ENCODE peak calls at places on chromosomes 6 and 20, in five cellular contexts. L is endothelial cell of umbilical vein, Z is K562, J is A549, I is NB4. O is an unnamed sample.

GRCh38 chr20:46430921-46431712 is 24.7 kb upstream of the ELMO2 start:
- DNase-seq in L (no peak), Z (no peak), J (no peak), I (no peak), O (no peak)

GRCh38 chr6:100370265-100370664 is 94.5 kb downstream of the SIM1 start:
- DNase-seq in L (no peak), Z (peak), J (no peak), I (peak), O (no peak)

GRCh38 chr6:108798672-108799355 is 49.4 kb upstream of the ARMC2 start:
- DNase-seq in L (peak), Z (peak), J (no peak), I (peak), O (no peak)

GRCh38 chr20:34390769-34391447 is 27.8 kb downstream of the ITCH start:
- DNase-seq in L (peak), Z (peak), J (peak), I (peak), O (no peak)

GRCh38 chr6:35601331-35602132 is 87.2 kb downstream of the FKBP5 start:
- DNase-seq in L (peak), Z (no peak), J (peak), I (peak), O (no peak)

GRCh38 chr20:2599265-2600060 is 53.0 kb upstream of the NOP56 start:
- DNase-seq in L (no peak), Z (no peak), J (no peak), I (no peak), O (no peak)

GRCh38 chr20:43895235-43895634 is 19.4 kb upstream of the TOX2 start:
- DNase-seq in L (no peak), Z (no peak), J (no peak), I (no peak), O (no peak)

GRCh38 chr6:34425132-34425497 is 754 bp downstream of the RPS10 start:
- DNase-seq in L (no peak), Z (no peak), J (no peak), I (no peak), O (no peak)

GRCh38 chr20:17345321-17345720 is 118.5 kb downstream of the PCSK2 start:
- DNase-seq in L (no peak), Z (no peak), J (no peak), I (no peak), O (no peak)

DNA sequence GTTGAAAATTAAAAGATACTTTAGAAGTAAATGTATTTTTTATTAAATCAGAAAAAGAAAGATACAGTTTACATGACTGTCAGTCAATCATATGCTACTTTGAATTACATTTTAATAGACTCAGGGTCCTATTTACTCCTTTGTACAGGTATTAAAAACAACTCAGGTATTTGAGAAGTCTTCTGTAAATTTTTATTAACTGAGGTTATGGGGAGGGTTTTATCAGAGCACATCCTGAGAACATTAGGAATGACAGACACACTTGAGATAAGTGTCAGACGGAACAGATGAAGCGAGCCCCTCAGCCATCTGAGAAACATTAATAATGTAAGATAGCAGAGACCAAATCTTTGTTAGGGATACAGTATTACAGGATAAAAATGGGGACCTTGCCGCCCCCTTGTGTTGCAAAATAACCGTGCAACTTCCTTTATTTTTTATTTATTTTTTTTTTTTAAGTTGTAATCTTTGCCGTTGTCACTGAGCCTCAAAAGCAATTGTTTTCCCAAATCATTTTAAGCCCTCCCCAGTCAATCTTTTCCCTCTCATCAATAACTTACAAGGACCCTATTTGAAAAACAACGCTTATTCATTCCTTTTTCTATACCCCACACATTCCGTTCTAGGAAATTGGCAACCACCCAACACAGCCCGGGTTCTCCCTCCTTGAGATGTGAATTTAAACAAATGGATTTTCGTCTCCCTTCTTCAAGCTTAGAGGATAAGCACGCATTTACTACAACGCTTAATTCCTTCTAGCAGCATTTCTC is 126.7 kb downstream of the BCAS1 start:
- DNase-seq in L (peak), Z (peak), J (peak), I (peak), O (no peak)
- TF ChIP-seq MYC in L (no peak), Z (no peak), J (no peak), I (no peak), O (no peak)

GRCh38 chr20:23163562-23163961 is 77.4 kb upstream of the CD93 start:
- DNase-seq in L (no peak), Z (no peak), J (no peak), I (no peak), O (no peak)

GRCh38 chr20:23164176-23164601 is 78.1 kb upstream of the CD93 start:
- DNase-seq in L (no peak), Z (no peak), J (no peak), I (no peak), O (no peak)

GRCh38 chr20:23161244-23161875 is 75.2 kb upstream of the CD93 start:
- DNase-seq in L (no peak), Z (no peak), J (no peak), I (peak), O (no peak)

GRCh38 chr20:23161968-23162696 is 76.0 kb upstream of the CD93 start:
- DNase-seq in L (peak), Z (no peak), J (no peak), I (peak), O (no peak)

GRCh38 chr20:23162887-23163286 is 76.8 kb upstream of the CD93 start:
- DNase-seq in L (no peak), Z (no peak), J (no peak), I (peak), O (no peak)
- TF ChIP-seq MYC in L (no peak), Z (no peak), J (no peak), I (no peak), O (no peak)

GRCh38 chr6:45047573-45047972 is 280.6 kb upstream of the RUNX2 start:
- DNase-seq in L (no peak), Z (no peak), J (no peak), I (no peak), O (no peak)

GRCh38 chr6:45049188-45049843 is 278.8 kb upstream of the RUNX2 start:
- DNase-seq in L (peak), Z (peak), J (no peak), I (peak), O (no peak)

GRCh38 chr6:45045253-45045601 is 282.9 kb upstream of the RUNX2 start:
- DNase-seq in L (no peak), Z (no peak), J (no peak), I (no peak), O (no peak)

GRCh38 chr6:45044086-45044485 is 284.0 kb upstream of the RUNX2 start:
- DNase-seq in L (no peak), Z (no peak), J (no peak), I (no peak), O (no peak)

DNA sequence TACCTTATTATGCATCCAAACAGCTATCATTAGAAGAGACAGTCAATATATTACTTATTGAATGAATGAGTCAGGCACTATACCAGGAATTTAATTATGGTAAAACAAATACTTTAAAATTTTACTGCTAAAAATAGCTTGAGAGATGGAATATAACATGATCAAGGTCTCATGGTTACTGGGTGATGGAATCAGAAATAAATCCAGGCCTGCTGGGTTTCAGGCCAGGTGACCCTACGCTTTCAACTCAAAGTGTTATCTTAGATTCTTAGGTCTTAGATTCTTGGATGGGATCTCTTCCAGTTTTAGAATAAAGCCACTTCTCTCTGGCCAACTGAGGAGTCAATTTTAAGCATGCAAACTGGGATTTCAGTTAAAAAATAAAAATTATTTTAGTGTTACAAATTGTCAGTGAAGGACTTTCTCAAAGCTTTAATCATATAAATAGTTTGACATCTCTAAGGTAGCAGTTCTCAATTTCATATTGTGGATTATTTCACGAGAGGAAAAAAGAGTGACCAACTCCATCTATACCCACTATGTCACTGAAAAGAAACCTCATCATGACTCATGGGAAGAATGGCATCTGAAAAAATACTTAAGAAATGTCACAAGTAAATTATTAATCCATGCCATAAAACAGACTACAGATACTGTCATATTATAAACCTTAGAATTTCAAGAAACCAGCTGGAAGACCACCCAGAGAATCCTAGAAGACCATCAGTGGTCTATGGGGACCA is 283.4 kb upstream of the RUNX2 start:
- DNase-seq in L (no peak), Z (no peak), J (no peak), I (no peak), O (no peak)
- TF ChIP-seq MYC in L (no peak), Z (no peak), J (no peak), I (no peak), O (no peak)

DNA sequence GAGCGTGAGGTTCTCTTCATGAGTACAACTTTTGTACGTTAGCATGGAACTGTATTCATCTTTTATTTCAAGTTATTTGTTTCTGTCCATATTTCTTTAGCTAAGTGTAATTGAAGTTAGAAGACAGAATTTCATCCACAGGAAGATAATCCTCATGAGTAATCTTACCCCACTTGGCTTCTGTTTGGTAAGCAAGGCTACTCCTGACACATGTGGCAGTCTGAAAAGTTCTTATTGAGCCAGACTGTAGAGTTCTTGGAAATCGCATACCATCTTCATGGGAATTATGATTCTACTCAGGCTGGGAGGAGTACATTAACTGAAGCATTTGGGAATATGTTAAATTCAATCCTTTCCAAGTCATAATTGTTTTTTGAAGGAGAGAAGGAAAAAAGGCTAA is 41.3 kb upstream of the TENT5A start:
- DNase-seq in L (no peak), Z (no peak), J (no peak), I (no peak), O (no peak)
- TF ChIP-seq MYC in L (no peak), Z (no peak), J (no peak), I (no peak), O (no peak)

O was measured in GM12878.